ENCODE peak calls at places on chromosomes 7 and 10, in seven cellular contexts. R, C, Z, S, I, F and G are unnamed samples.

GRCh38 chr10:69696073-69696731 is 66.2 kb downstream of the FAM241B start:
- DNase-seq in R (peak), C (no peak), Z (peak), S (no peak), I (peak), F (peak), G (no peak)

GRCh38 chr10:114309111-114309651 is 70.1 kb downstream of the VWA2 start:
- DNase-seq in R (peak), C (peak), Z (no peak), S (no peak), I (no peak), F (peak), G (no peak)

GRCh38 chr10:11748866-11749265 is 6.7 kb downstream of the ECHDC3 start:
- DNase-seq in R (no peak), C (no peak), Z (no peak), S (no peak), I (no peak), F (no peak), G (no peak)

GRCh38 chr7:66326501-66327180 is 121.5 kb downstream of the TPST1 start:
- DNase-seq in R (peak), C (no peak), Z (no peak), S (no peak), I (peak), F (peak), G (no peak)

GRCh38 chr10:12358863-12359647 is 9.7 kb downstream of the CAMK1D start:
- DNase-seq in R (no peak), C (peak), Z (peak), S (no peak), I (no peak), F (no peak), G (no peak)

GRCh38 chr10:103397191-103397825 is 882 bp downstream of the PDCD11 start:
- DNase-seq in R (peak), C (no peak), Z (no peak), S (no peak), I (no peak), F (peak), G (no peak)

GRCh38 chr10:35042783-35043182 is 47.4 kb downstream of the CUL2 start:
- DNase-seq in R (no peak), C (no peak), Z (no peak), S (no peak), I (no peak), F (no peak), G (no peak)

GRCh38 chr7:50851451-50851850 is 68.8 kb upstream of the GRB10 start:
- DNase-seq in R (no peak), C (no peak), Z (no peak), S (no peak), I (peak), F (peak), G (no peak)

GRCh38 chr7:115066050-115066449 is 144.2 kb downstream of the MDFIC start:
- DNase-seq in R (no peak), C (no peak), Z (no peak), S (no peak), I (no peak), F (no peak), G (no peak)

GRCh38 chr10:70174058-70174741 is 3.9 kb upstream of the SAR1A start:
- DNase-seq in R (no peak), C (no peak), Z (no peak), S (peak), I (no peak), F (no peak), G (peak)

GRCh38 chr10:6399241-6399701 is 180.8 kb downstream of the PRKCQ start:
- DNase-seq in R (no peak), C (no peak), Z (no peak), S (no peak), I (no peak), F (no peak), G (no peak)

GRCh38 chr10:68088744-68089143 is 13.7 kb upstream of the HERC4 start:
- DNase-seq in R (no peak), C (no peak), Z (no peak), S (no peak), I (no peak), F (peak), G (no peak)

GRCh38 chr10:124997791-124998623 is 56.1 kb downstream of the ZRANB1 start:
- DNase-seq in R (no peak), C (peak), Z (no peak), S (no peak), I (no peak), F (no peak), G (peak)

GRCh38 chr7:44231088-44231487 is 30.3 kb downstream of the YKT6 start:
- DNase-seq in R (no peak), C (no peak), Z (no peak), S (no peak), I (no peak), F (no peak), G (no peak)

GRCh38 chr10:62014510-62014909 is 113.0 kb downstream of the ARID5B start:
- DNase-seq in R (no peak), C (no peak), Z (no peak), S (no peak), I (no peak), F (no peak), G (no peak)

GRCh38 chr10:49106451-49106850 is 8.9 kb downstream of the VSTM4 start:
- DNase-seq in R (no peak), C (peak), Z (no peak), S (no peak), I (no peak), F (no peak), G (no peak)

GRCh38 chr7:317643-318405 is 27.9 kb downstream of the FOXL3 start:
- DNase-seq in R (no peak), C (no peak), Z (no peak), S (no peak), I (no peak), F (no peak), G (no peak)

GRCh38 chr7:10908600-10908999 is 65.1 kb upstream of the PHF14 start:
- DNase-seq in R (no peak), C (no peak), Z (peak), S (no peak), I (no peak), F (no peak), G (no peak)

GRCh38 chr7:101108961-101109360 is 17.9 kb upstream of the SERPINE1 start:
- DNase-seq in R (no peak), C (no peak), Z (no peak), S (no peak), I (no peak), F (no peak), G (no peak)

GRCh38 chr7:144835166-144835611 is 664 bp downstream of the TPK1 start:
- DNase-seq in R (peak), C (peak), Z (peak), S (peak), I (no peak), F (peak), G (no peak)

GRCh38 chr7:88826222-88826621 is 30.7 kb upstream of the TEX47 start:
- DNase-seq in R (no peak), C (no peak), Z (no peak), S (no peak), I (no peak), F (no peak), G (no peak)

GRCh38 chr10:132981173-132981555 is 38.8 kb upstream of the CFAP46 start:
- DNase-seq in R (no peak), C (no peak), Z (no peak), S (no peak), I (no peak), F (no peak), G (no peak)

GRCh38 chr7:68031180-68031943 is 1034.7 kb downstream of the TYW1 start:
- DNase-seq in R (no peak), C (no peak), Z (no peak), S (no peak), I (no peak), F (no peak), G (no peak)

GRCh38 chr10:16644146-16644545 is 122.5 kb upstream of the C1QL3 start:
- DNase-seq in R (peak), C (no peak), Z (no peak), S (no peak), I (no peak), F (peak), G (no peak)

GRCh38 chr10:95406651-95407280 is 116.0 kb upstream of the PDLIM1 start:
- DNase-seq in R (no peak), C (no peak), Z (no peak), S (no peak), I (no peak), F (no peak), G (no peak)

GRCh38 chr10:37960738-37961137 is 15.7 kb downstream of the ZNF25 start:
- DNase-seq in R (no peak), C (no peak), Z (no peak), S (no peak), I (no peak), F (no peak), G (no peak)

GRCh38 chr10:73781548-73781878 is 335 bp upstream of the CHCHD1 start:
- DNase-seq in R (no peak), C (no peak), Z (no peak), S (no peak), I (no peak), F (no peak), G (no peak)

GRCh38 chr7:155717010-155717744 is 72.7 kb downstream of the RBM33 start:
- DNase-seq in R (no peak), C (no peak), Z (no peak), S (no peak), I (no peak), F (no peak), G (no peak)

GRCh38 chr10:119973261-119973660 is 80.7 kb downstream of the SEC23IP start:
- DNase-seq in R (no peak), C (no peak), Z (peak), S (no peak), I (no peak), F (peak), G (no peak)

GRCh38 chr10:110016037-110016436 is 8.3 kb downstream of the ADD3 start:
- DNase-seq in R (no peak), C (no peak), Z (peak), S (no peak), I (no peak), F (peak), G (no peak)

GRCh38 chr7:107125475-107125874 is 43.3 kb upstream of the HBP1 start:
- DNase-seq in R (no peak), C (no peak), Z (no peak), S (no peak), I (no peak), F (no peak), G (no peak)

GRCh38 chr7:132464740-132465139 is 111.5 kb downstream of the PLXNA4 start:
- DNase-seq in R (no peak), C (no peak), Z (no peak), S (no peak), I (no peak), F (peak), G (no peak)

DNA sequence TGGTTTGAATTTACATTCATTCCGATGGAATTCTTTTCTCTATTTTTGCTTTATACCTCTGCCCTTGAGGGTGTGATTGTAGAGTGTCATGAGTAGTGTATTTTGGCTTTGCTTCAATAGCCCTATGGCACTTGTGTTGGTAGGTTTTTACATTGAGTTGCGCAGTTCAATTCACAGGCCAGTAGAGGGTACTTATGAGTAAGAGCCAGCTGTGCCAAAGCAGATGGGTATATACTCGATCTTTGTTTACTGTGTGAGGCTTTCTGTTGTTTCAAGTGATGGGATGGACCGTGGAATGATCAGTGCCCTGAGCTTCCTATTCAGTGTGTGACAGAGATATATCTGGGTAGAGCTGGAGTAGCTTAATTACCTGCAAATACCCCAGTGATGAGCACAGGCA is 4.3 kb upstream of the AKR1C3 start:
- DNase-seq in R (peak), C (no peak), Z (peak), S (no peak), I (no peak), F (peak), G (no peak)
- TF ChIP-seq CTCF in R (peak), C (no peak), Z (peak), S (no peak), I (peak), F (peak), G (peak)

GRCh38 chr10:84848967-84849366 is 520.6 kb downstream of the CCSER2 start:
- DNase-seq in R (no peak), C (no peak), Z (no peak), S (no peak), I (no peak), F (no peak), G (no peak)

GRCh38 chr10:84846646-84847045 is 518.3 kb downstream of the CCSER2 start:
- DNase-seq in R (no peak), C (no peak), Z (no peak), S (no peak), I (no peak), F (no peak), G (no peak)

GRCh38 chr10:84850826-84851225 is 522.4 kb downstream of the CCSER2 start:
- DNase-seq in R (no peak), C (no peak), Z (no peak), S (no peak), I (no peak), F (no peak), G (no peak)

GRCh38 chr10:84842593-84842992 is 514.2 kb downstream of the CCSER2 start:
- DNase-seq in R (no peak), C (no peak), Z (no peak), S (no peak), I (no peak), F (no peak), G (no peak)

GRCh38 chr10:84845628-84846261 is 517.4 kb downstream of the CCSER2 start:
- DNase-seq in R (no peak), C (no peak), Z (peak), S (no peak), I (no peak), F (no peak), G (no peak)
- TF ChIP-seq CTCF in R (peak), C (no peak), Z (peak), S (no peak), I (no peak), F (no peak), G (no peak)

DNA sequence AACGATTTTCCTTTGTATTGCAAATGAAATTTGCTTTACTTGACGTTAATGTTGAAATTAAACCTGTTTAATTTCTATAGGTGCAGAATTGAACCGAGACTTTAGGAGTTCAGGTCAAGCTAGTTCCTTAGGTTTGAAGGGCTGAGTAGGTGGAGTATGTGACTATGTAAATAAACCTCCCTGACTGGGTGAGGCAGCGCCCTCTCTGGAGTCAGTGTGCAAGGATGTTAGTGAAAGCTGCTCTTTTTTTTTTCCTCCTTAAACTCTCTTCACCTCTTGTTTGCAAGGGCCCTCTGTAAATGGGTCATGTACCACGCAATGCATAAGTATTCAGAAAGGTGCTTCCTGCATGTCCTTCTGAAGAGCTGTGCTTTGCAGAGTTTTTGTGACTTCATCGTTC is 33.8 kb downstream of the GALNT17 start:
- DNase-seq in R (no peak), C (no peak), Z (peak), S (no peak), I (no peak), F (no peak), G (no peak)
- TF ChIP-seq CTCF in R (no peak), C (no peak), Z (peak), S (no peak), I (no peak), F (no peak), G (no peak)

DNA sequence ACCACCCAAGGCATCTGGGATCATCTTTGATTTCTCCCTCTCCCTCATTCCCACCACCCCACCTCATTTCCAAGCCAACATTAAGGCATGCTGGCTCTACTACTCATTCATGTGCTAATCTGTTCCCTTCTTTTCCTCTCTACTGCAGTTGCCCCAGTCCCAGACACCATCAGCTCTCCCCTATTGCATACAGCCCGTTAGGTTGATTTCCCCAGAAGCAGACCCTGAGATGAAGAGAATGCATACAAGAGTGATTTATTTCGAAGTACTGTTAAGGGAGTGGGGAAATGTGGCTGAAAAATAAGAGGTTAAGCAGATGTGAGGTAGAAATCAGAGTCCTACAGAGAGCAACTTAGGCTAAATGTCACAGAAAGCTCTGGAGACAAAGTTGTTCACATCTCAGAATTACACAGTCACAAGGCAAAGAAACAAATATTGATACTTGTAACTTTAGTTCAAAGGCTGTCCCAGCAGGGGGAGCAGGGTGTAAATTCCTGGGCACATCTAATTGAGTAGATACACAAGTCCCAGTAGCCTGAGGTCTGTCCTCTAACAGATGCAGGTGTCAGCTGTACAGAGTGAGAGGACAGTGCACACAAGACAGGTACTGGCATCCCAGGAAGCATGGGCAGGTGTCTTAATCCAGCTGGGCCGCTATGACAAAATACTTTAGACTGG is 20.9 kb downstream of the AKR1D1 start:
- DNase-seq in R (peak), C (no peak), Z (peak), S (no peak), I (no peak), F (peak), G (no peak)
- TF ChIP-seq CTCF in R (peak), C (no peak), Z (peak), S (peak), I (peak), F (peak), G (no peak)

GRCh38 chr10:71834343-71834674 is 16.7 kb downstream of the PSAP start:
- DNase-seq in R (no peak), C (no peak), Z (no peak), S (no peak), I (no peak), F (no peak), G (no peak)

GRCh38 chr10:71835671-71836593 is 15.1 kb downstream of the PSAP start:
- DNase-seq in R (peak), C (peak), Z (no peak), S (no peak), I (peak), F (peak), G (no peak)

GRCh38 chr10:71838264-71839211 is 12.5 kb downstream of the PSAP start:
- DNase-seq in R (peak), C (no peak), Z (no peak), S (no peak), I (no peak), F (peak), G (no peak)

GRCh38 chr10:71836594-71836970 is 14.5 kb downstream of the PSAP start:
- DNase-seq in R (peak), C (no peak), Z (no peak), S (no peak), I (no peak), F (no peak), G (no peak)

GRCh38 chr10:71837085-71837827 is 13.8 kb downstream of the PSAP start:
- DNase-seq in R (no peak), C (no peak), Z (peak), S (no peak), I (no peak), F (no peak), G (no peak)
- TF ChIP-seq CTCF in R (peak), C (no peak), Z (peak), S (peak), I (peak), F (peak), G (no peak)